ENCODE peak calls at places on chromosomes 4 and X, in six cellular contexts. I, B, M, N, Y and W are unnamed samples.

GRCh38 chr4:183264614-183265013 is 55.5 kb downstream of the CLDN22 start:
- DNase-seq in N (no peak), I (no peak), B (no peak), M (no peak), Y (no peak), W (no peak)

GRCh38 chr4:111813565-111814140 is 331.6 kb upstream of the FAM241A start:
- DNase-seq in Y (no peak), I (no peak), N (no peak), B (no peak), M (no peak), W (no peak)

GRCh38 chr4:70269674-70270073 is 27.3 kb downstream of the CSN3 start:
- DNase-seq in I (no peak), N (peak), B (no peak), Y (peak), M (peak), W (peak)

GRCh38 chr4:13902141-13902540 is 274.6 kb upstream of the BOD1L1 start:
- DNase-seq in B (no peak), I (no peak), M (no peak), N (no peak), Y (no peak), W (no peak)

GRCh38 chr4:76280488-76281441 is 25.8 kb upstream of the STBD1 start:
- DNase-seq in N (no peak), Y (no peak), B (no peak), I (no peak), M (no peak), W (no peak)

GRCh38 chrX:100649550-100650356 is 5.8 kb downstream of the SRPX2 start:
- DNase-seq in B (no peak), Y (peak), M (peak), I (no peak), N (peak), W (peak)

GRCh38 chr4:21596521-21596920 is 352.1 kb downstream of the KCNIP4 start:
- DNase-seq in I (no peak), Y (peak), N (no peak), B (no peak), M (no peak), W (no peak)

GRCh38 chr4:7778524-7779193 is 161.0 kb downstream of the AFAP1 start:
- DNase-seq in M (no peak), N (no peak), I (no peak), Y (no peak), B (no peak), W (no peak)

GRCh38 chr4:154082760-154083530 is 294.1 kb upstream of the SFRP2 start:
- DNase-seq in I (no peak), B (peak), Y (no peak), N (no peak), M (peak), W (peak)

GRCh38 chr4:42570221-42570620 is 86.7 kb downstream of the ATP8A1 start:
- DNase-seq in I (no peak), M (no peak), Y (no peak), N (no peak), B (no peak), W (no peak)

GRCh38 chr4:154982187-154983047 is 201.3 kb downstream of the RBM46 start:
- DNase-seq in N (peak), M (peak), Y (peak), B (peak), I (peak), W (peak)

GRCh38 chr4:108029321-108029720 is 39.6 kb downstream of the HADH start:
- DNase-seq in I (no peak), N (no peak), Y (no peak), M (no peak), B (no peak), W (no peak)

GRCh38 chr4:109921384-109921808 is 8.7 kb downstream of the EGF start:
- DNase-seq in B (no peak), I (no peak), M (peak), N (no peak), Y (no peak), W (no peak)

GRCh38 chrX:45714864-45715263 is 514.2 kb upstream of the DIPK2B start:
- DNase-seq in Y (peak), B (no peak), M (peak), I (peak), N (no peak), W (peak)

GRCh38 chr4:5798447-5798846 is 87.4 kb downstream of the EVC start:
- DNase-seq in B (no peak), N (no peak), Y (no peak), M (no peak), I (no peak), W (no peak)

GRCh38 chr4:80459918-80460473 is 124.5 kb downstream of the CFAP299 start:
- DNase-seq in N (no peak), B (no peak), I (no peak), M (no peak), Y (no peak), W (no peak)

GRCh38 chr4:152462047-152462446 is 73.8 kb downstream of the FBXW7 start:
- DNase-seq in I (peak), Y (no peak), M (no peak), N (peak), B (no peak), W (peak)

GRCh38 chr4:7808752-7809151 is 130.9 kb downstream of the AFAP1 start:
- DNase-seq in B (no peak), Y (peak), N (no peak), I (no peak), M (peak), W (no peak)

GRCh38 chrX:108028854-108029253 is 16.0 kb upstream of the VSIG1 start:
- DNase-seq in I (no peak), M (no peak), B (no peak), Y (no peak), N (no peak), W (no peak)

GRCh38 chr4:91527056-91527455 is 776.7 kb upstream of the GRID2 start:
- DNase-seq in M (no peak), B (no peak), N (no peak), I (no peak), Y (peak), W (no peak)

GRCh38 chr4:176191974-176192373 is 3.4 kb downstream of the SPATA4 start:
- DNase-seq in Y (peak), M (peak), I (no peak), N (no peak), B (no peak), W (no peak)

GRCh38 chr4:92864176-92864575 is 560.4 kb downstream of the GRID2 start:
- DNase-seq in N (no peak), B (no peak), M (no peak), I (no peak), Y (no peak), W (no peak)

GRCh38 chrX:29090811-29091210 is 503.6 kb downstream of the IL1RAPL1 start:
- DNase-seq in Y (peak), M (peak), I (no peak), B (no peak), N (no peak), W (peak)

GRCh38 chrX:150683536-150684146 is 9.6 kb upstream of the MTMR1 start:
- DNase-seq in I (no peak), B (peak), M (peak), Y (peak), N (peak), W (peak)

GRCh38 chr4:183492791-183493221 is 12.1 kb upstream of the ING2 start:
- DNase-seq in B (no peak), M (no peak), N (no peak), I (no peak), Y (peak), W (no peak)

GRCh38 chr4:2593003-2593402 is 56.6 kb downstream of the FAM193A start:
- DNase-seq in I (no peak), Y (no peak), M (no peak), B (no peak), N (no peak), W (no peak)

GRCh38 chr4:185143596-185143969 is 517 bp downstream of the SLC25A4 start:
- DNase-seq in I (no peak), N (peak), M (peak), Y (peak), B (peak), W (peak)

GRCh38 chrX:1027133-1027532 is 185.3 kb downstream of the CRLF2 start:
- DNase-seq in I (peak), Y (no peak), M (no peak), N (no peak), B (no peak), W (peak)

GRCh38 chrX:110055616-110056015 is 52.7 kb downstream of the TMEM164 start:
- DNase-seq in M (no peak), Y (no peak), B (no peak), N (no peak), I (no peak), W (no peak)

GRCh38 chr4:99763635-99764101 is 53.0 kb upstream of the DAPP1 start:
- DNase-seq in Y (peak), M (peak), N (no peak), I (no peak), B (no peak), W (peak)

GRCh38 chrX:46838974-46839480 is 2.2 kb downstream of the RP2 start:
- DNase-seq in N (no peak), M (no peak), I (no peak), Y (no peak), B (no peak), W (no peak)

GRCh38 chr4:119729815-119730643 is 101.4 kb upstream of the PDE5A start:
- DNase-seq in B (no peak), N (peak), Y (peak), I (no peak), M (peak), W (no peak)

GRCh38 chr4:11724731-11725130 is 296.0 kb upstream of the HS3ST1 start:
- DNase-seq in I (no peak), Y (peak), B (no peak), N (no peak), M (no peak), W (no peak)

GRCh38 chrX:136227948-136228584 is 23.1 kb downstream of the MAP7D3 start:
- DNase-seq in I (no peak), Y (no peak), B (no peak), N (no peak), M (no peak), W (no peak)

GRCh38 chr4:69995526-69996016 is at the start of gene STATH:
- DNase-seq in Y (no peak), B (no peak), M (no peak), I (no peak), N (no peak), W (peak)

GRCh38 chr4:152598454-152598853 is 62.6 kb upstream of the FBXW7 start:
- DNase-seq in I (no peak), N (no peak), Y (no peak), B (no peak), M (no peak), W (no peak)

GRCh38 chr4:85081196-85081595 is 114.7 kb upstream of the WDFY3 start:
- DNase-seq in M (no peak), B (no peak), Y (no peak), N (no peak), I (no peak), W (no peak)

GRCh38 chr4:25234390-25235367 is 846 bp downstream of the PI4K2B start:
- DNase-seq in I (peak), Y (peak), M (peak), B (peak), N (peak), W (peak)
- TF ChIP-seq POLR2A in I (no peak), Y (no peak), M (no peak), B (no peak), N (peak), W (no peak)

GRCh38 chr4:39083164-39083563 is 21.1 kb downstream of the KLHL5 start:
- DNase-seq in N (no peak), B (no peak), I (no peak), M (no peak), Y (peak), W (no peak)
- TF ChIP-seq MYC in N (no peak), B (no peak), I (no peak), M (no peak), Y (no peak), W (no peak)

GRCh38 chr4:158208931-158209640 is 1.2 kb upstream of the TMEM144 start:
- DNase-seq in M (no peak), Y (no peak), N (no peak), I (no peak), B (peak), W (peak)

GRCh38 chr4:158211288-158211687 is 1.0 kb downstream of the TMEM144 start:
- DNase-seq in I (no peak), Y (peak), B (peak), M (peak), N (peak), W (no peak)

GRCh38 chr4:158209825-158210807 is at the start of gene TMEM144:
- DNase-seq in N (peak), B (peak), M (peak), I (no peak), Y (peak), W (peak)
- TF ChIP-seq POLR2A in N (peak), B (peak), M (peak), I (peak), Y (peak), W (no peak)

DNA sequence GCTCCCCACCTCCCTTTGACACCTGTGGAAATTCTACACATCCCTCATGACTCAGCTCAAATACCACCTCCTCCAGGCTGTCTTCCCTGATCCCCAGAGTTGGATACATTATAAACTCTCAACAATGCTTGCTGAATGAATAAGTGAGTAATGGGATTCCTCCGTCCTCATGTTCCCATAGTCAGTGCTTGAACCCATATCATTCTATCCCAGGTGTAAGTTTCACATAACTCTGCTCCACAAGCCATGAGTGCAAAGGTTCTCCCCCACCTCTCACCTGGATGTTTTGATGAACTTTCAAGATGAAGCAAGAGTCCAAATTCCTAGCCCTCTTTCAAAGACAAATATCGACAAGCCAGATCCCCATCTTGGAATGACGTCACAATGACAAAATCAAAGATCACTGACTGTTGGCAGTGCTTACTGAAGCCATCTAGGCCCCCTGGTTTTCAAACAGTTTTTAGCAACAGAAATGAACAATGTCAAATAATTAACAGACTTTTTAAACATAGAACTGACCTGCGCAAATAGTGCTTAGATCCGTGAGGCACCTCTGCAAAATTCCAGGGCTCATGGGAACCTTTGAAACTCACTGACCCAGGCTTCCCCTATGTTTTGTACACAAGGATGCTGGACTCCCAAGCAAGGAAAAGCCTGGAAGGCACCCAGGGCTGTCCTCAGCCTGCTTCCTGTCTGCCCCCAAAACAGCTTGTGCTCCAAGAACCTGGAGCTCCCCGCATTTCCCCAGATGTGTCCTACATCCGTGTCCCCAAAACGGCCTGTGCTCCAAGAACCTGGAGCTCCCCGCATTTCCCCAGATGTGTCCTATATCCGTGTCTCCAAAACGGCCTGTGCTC is 4.0 kb downstream of the SLC2A9 start:
- DNase-seq in N (peak), B (no peak), M (no peak), I (no peak), Y (no peak), W (no peak)
- TF ChIP-seq MYC in N (no peak), B (no peak), M (no peak), I (no peak), Y (no peak), W (no peak)

GRCh38 chrX:68994135-68994882 is 165.5 kb downstream of the EFNB1 start:
- DNase-seq in Y (no peak), N (no peak), I (no peak), M (no peak), B (no peak), W (peak)

GRCh38 chrX:68994883-68995255 is 166.0 kb downstream of the EFNB1 start:
- DNase-seq in B (no peak), M (no peak), N (no peak), I (no peak), Y (no peak), W (no peak)

GRCh38 chrX:68997461-68997860 is 167.8 kb downstream of the PJA1 start:
- DNase-seq in N (no peak), Y (peak), B (no peak), I (no peak), M (no peak), W (no peak)

GRCh38 chrX:68995386-68995779 is 166.6 kb downstream of the EFNB1 start:
- DNase-seq in M (no peak), B (no peak), N (no peak), Y (no peak), I (no peak), W (no peak)

DNA sequence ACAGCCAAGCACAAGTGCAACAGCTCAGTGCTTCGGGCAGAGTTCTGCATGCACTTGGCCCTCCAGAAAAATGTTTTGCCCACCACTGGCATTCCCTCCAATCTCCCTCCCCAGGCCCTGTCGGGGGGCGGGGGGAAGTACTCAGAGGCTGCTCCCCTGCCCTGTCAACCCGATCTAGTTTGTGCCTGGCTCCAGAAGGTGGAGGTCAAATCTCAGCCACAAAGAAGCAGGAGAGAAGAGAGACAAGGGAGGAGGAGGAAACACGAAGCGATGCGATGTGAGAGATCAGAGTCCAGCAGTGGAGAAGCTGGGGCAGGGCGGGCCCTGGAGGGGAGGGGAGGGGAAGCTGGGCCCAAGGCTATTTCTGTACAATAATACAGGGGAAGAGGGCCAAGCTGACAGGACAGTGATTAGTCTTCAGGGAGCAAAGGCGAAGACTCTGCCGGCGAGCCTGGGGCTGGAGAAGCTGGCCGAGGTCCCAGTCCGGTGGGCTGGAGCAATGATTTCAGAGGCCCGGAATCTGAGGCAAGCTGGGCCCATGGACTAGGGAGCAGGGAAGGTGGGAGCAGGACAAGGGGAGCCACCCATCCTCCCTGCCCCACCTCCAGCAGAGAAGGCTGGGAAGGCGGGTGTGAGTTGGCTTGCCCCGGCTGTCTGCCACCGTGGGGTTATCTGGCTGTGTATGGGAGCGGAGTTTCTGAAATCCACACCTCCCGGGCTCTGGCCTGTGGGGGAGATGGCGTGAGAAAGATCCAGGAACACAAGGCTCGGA is 167.1 kb downstream of the EFNB1 start:
- DNase-seq in Y (peak), N (peak), I (no peak), M (no peak), B (no peak), W (no peak)
- TF ChIP-seq POLR2A in Y (no peak), N (no peak), I (no peak), M (no peak), B (no peak), W (no peak)

GRCh38 chr4:71732706-71733105 is 51.2 kb downstream of the GC start:
- DNase-seq in B (peak), M (peak), Y (peak), I (no peak), N (peak), W (peak)
- TF ChIP-seq MYC in B (no peak), M (no peak), Y (no peak), I (no peak), N (no peak), W (no peak)